ENCODE peak calls at places on chromosomes 3 and 15, in ten cellular contexts. One of them, this sample, is unnamed.

GRCh38 chr3:8557298-8557697 is 55.7 kb downstream of the LMCD1 start:
- DNase-seq in NCI-H1092 treated with DMSO at 0.1 percent for 48 hours: no peak
- DNase-seq in NCI-H1694 treated with DMSO at 0.1 percent for 48 hours: no peak
- DNase-seq in activated naive CD4-positive, alpha-beta T cell: no peak
- DNase-seq in right lobe of liver: no peak
- DNase-seq in stimulated activated CD4-positive, alpha-beta T cell treated with anti-CD3 and anti-CD28 coated beads, Interleukin-15, amount 100 ng/mL, for 1 hour: no peak
- DNase-seq in HS-27A: no peak
- DNase-seq in cardiac fibroblast: peak
- DNase-seq in nucleus accumbens: no peak
- DNase-seq in NCI-H187: no peak
- DNase-seq in this sample: no peak

GRCh38 chr3:52429031-52429430 is 15.9 kb downstream of the SEMA3G start:
- DNase-seq in HS-27A: no peak
- DNase-seq in NCI-H1092 treated with DMSO at 0.1 percent for 48 hours: no peak
- DNase-seq in right lobe of liver: no peak
- DNase-seq in NCI-H1694 treated with DMSO at 0.1 percent for 48 hours: no peak
- DNase-seq in nucleus accumbens: no peak
- DNase-seq in activated naive CD4-positive, alpha-beta T cell: no peak
- DNase-seq in cardiac fibroblast: no peak
- DNase-seq in NCI-H187: no peak
- DNase-seq in stimulated activated CD4-positive, alpha-beta T cell treated with anti-CD3 and anti-CD28 coated beads, Interleukin-15, amount 100 ng/mL, for 1 hour: no peak
- DNase-seq in this sample: no peak

GRCh38 chr15:77838595-77838994 is 205.9 kb upstream of the LINGO1 start:
- DNase-seq in NCI-H1694 treated with DMSO at 0.1 percent for 48 hours: no peak
- DNase-seq in cardiac fibroblast: no peak
- DNase-seq in HS-27A: no peak
- DNase-seq in NCI-H187: no peak
- DNase-seq in stimulated activated CD4-positive, alpha-beta T cell treated with anti-CD3 and anti-CD28 coated beads, Interleukin-15, amount 100 ng/mL, for 1 hour: no peak
- DNase-seq in NCI-H1092 treated with DMSO at 0.1 percent for 48 hours: no peak
- DNase-seq in right lobe of liver: no peak
- DNase-seq in activated naive CD4-positive, alpha-beta T cell: no peak
- DNase-seq in nucleus accumbens: no peak
- DNase-seq in this sample: no peak

GRCh38 chr3:113773381-113773780 is 26.5 kb downstream of the ATP6V1A start:
- DNase-seq in nucleus accumbens: no peak
- DNase-seq in NCI-H187: no peak
- DNase-seq in cardiac fibroblast: peak
- DNase-seq in right lobe of liver: no peak
- DNase-seq in NCI-H1092 treated with DMSO at 0.1 percent for 48 hours: no peak
- DNase-seq in stimulated activated CD4-positive, alpha-beta T cell treated with anti-CD3 and anti-CD28 coated beads, Interleukin-15, amount 100 ng/mL, for 1 hour: no peak
- DNase-seq in NCI-H1694 treated with DMSO at 0.1 percent for 48 hours: no peak
- DNase-seq in activated naive CD4-positive, alpha-beta T cell: no peak
- DNase-seq in HS-27A: no peak
- DNase-seq in this sample: no peak

GRCh38 chr3:57080171-57080570 is 19.7 kb downstream of the SPATA12 start:
- DNase-seq in HS-27A: no peak
- DNase-seq in cardiac fibroblast: no peak
- DNase-seq in right lobe of liver: no peak
- DNase-seq in NCI-H187: no peak
- DNase-seq in stimulated activated CD4-positive, alpha-beta T cell treated with anti-CD3 and anti-CD28 coated beads, Interleukin-15, amount 100 ng/mL, for 1 hour: no peak
- DNase-seq in activated naive CD4-positive, alpha-beta T cell: no peak
- DNase-seq in NCI-H1694 treated with DMSO at 0.1 percent for 48 hours: no peak
- DNase-seq in NCI-H1092 treated with DMSO at 0.1 percent for 48 hours: no peak
- DNase-seq in nucleus accumbens: no peak
- DNase-seq in this sample: no peak

GRCh38 chr3:2098398-2099027 is at the start of gene CNTN4:
- DNase-seq in HS-27A: no peak
- DNase-seq in cardiac fibroblast: peak
- DNase-seq in NCI-H1694 treated with DMSO at 0.1 percent for 48 hours: peak
- DNase-seq in NCI-H187: peak
- DNase-seq in NCI-H1092 treated with DMSO at 0.1 percent for 48 hours: peak
- DNase-seq in nucleus accumbens: peak
- DNase-seq in right lobe of liver: peak
- DNase-seq in activated naive CD4-positive, alpha-beta T cell: no peak
- DNase-seq in stimulated activated CD4-positive, alpha-beta T cell treated with anti-CD3 and anti-CD28 coated beads, Interleukin-15, amount 100 ng/mL, for 1 hour: peak
- DNase-seq in this sample: peak

GRCh38 chr3:159069076-159069475 is 267.2 kb downstream of the MFSD1 start:
- DNase-seq in stimulated activated CD4-positive, alpha-beta T cell treated with anti-CD3 and anti-CD28 coated beads, Interleukin-15, amount 100 ng/mL, for 1 hour: no peak
- DNase-seq in cardiac fibroblast: no peak
- DNase-seq in HS-27A: no peak
- DNase-seq in NCI-H1092 treated with DMSO at 0.1 percent for 48 hours: no peak
- DNase-seq in activated naive CD4-positive, alpha-beta T cell: no peak
- DNase-seq in nucleus accumbens: no peak
- DNase-seq in NCI-H1694 treated with DMSO at 0.1 percent for 48 hours: no peak
- DNase-seq in right lobe of liver: no peak
- DNase-seq in NCI-H187: no peak
- DNase-seq in this sample: peak

GRCh38 chr3:50164056-50164455 is 8.9 kb downstream of the SEMA3F start:
- DNase-seq in NCI-H187: no peak
- DNase-seq in activated naive CD4-positive, alpha-beta T cell: no peak
- DNase-seq in right lobe of liver: no peak
- DNase-seq in NCI-H1694 treated with DMSO at 0.1 percent for 48 hours: no peak
- DNase-seq in HS-27A: peak
- DNase-seq in cardiac fibroblast: peak
- DNase-seq in stimulated activated CD4-positive, alpha-beta T cell treated with anti-CD3 and anti-CD28 coated beads, Interleukin-15, amount 100 ng/mL, for 1 hour: no peak
- DNase-seq in nucleus accumbens: peak
- DNase-seq in NCI-H1092 treated with DMSO at 0.1 percent for 48 hours: no peak
- DNase-seq in this sample: no peak

GRCh38 chr3:38960953-38961622 is 90.7 kb downstream of the SCN11A start:
- DNase-seq in nucleus accumbens: no peak
- DNase-seq in stimulated activated CD4-positive, alpha-beta T cell treated with anti-CD3 and anti-CD28 coated beads, Interleukin-15, amount 100 ng/mL, for 1 hour: no peak
- DNase-seq in right lobe of liver: peak
- DNase-seq in HS-27A: no peak
- DNase-seq in NCI-H1694 treated with DMSO at 0.1 percent for 48 hours: no peak
- DNase-seq in cardiac fibroblast: peak
- DNase-seq in activated naive CD4-positive, alpha-beta T cell: no peak
- DNase-seq in NCI-H1092 treated with DMSO at 0.1 percent for 48 hours: peak
- DNase-seq in NCI-H187: no peak
- DNase-seq in this sample: peak

GRCh38 chr15:66633346-66633745 is 67.5 kb upstream of the LCTL start:
- DNase-seq in NCI-H1694 treated with DMSO at 0.1 percent for 48 hours: no peak
- DNase-seq in HS-27A: no peak
- DNase-seq in nucleus accumbens: no peak
- DNase-seq in right lobe of liver: no peak
- DNase-seq in cardiac fibroblast: no peak
- DNase-seq in NCI-H1092 treated with DMSO at 0.1 percent for 48 hours: no peak
- DNase-seq in stimulated activated CD4-positive, alpha-beta T cell treated with anti-CD3 and anti-CD28 coated beads, Interleukin-15, amount 100 ng/mL, for 1 hour: no peak
- DNase-seq in NCI-H187: no peak
- DNase-seq in activated naive CD4-positive, alpha-beta T cell: no peak
- DNase-seq in this sample: no peak

GRCh38 chr3:56725175-56725574 is 42.1 kb upstream of the TASOR start:
- DNase-seq in nucleus accumbens: no peak
- DNase-seq in NCI-H187: no peak
- DNase-seq in right lobe of liver: no peak
- DNase-seq in cardiac fibroblast: no peak
- DNase-seq in NCI-H1092 treated with DMSO at 0.1 percent for 48 hours: no peak
- DNase-seq in NCI-H1694 treated with DMSO at 0.1 percent for 48 hours: no peak
- DNase-seq in activated naive CD4-positive, alpha-beta T cell: peak
- DNase-seq in stimulated activated CD4-positive, alpha-beta T cell treated with anti-CD3 and anti-CD28 coated beads, Interleukin-15, amount 100 ng/mL, for 1 hour: no peak
- DNase-seq in HS-27A: no peak
- DNase-seq in this sample: no peak

GRCh38 chr3:105828703-105829102 is 40.1 kb downstream of the CBLB start:
- DNase-seq in right lobe of liver: no peak
- DNase-seq in NCI-H187: no peak
- DNase-seq in HS-27A: no peak
- DNase-seq in stimulated activated CD4-positive, alpha-beta T cell treated with anti-CD3 and anti-CD28 coated beads, Interleukin-15, amount 100 ng/mL, for 1 hour: no peak
- DNase-seq in activated naive CD4-positive, alpha-beta T cell: no peak
- DNase-seq in NCI-H1092 treated with DMSO at 0.1 percent for 48 hours: no peak
- DNase-seq in cardiac fibroblast: no peak
- DNase-seq in nucleus accumbens: no peak
- DNase-seq in NCI-H1694 treated with DMSO at 0.1 percent for 48 hours: no peak
- DNase-seq in this sample: no peak

GRCh38 chr3:129583289-129583688 is 23.2 kb downstream of the PLXND1 start:
- DNase-seq in activated naive CD4-positive, alpha-beta T cell: no peak
- DNase-seq in HS-27A: no peak
- DNase-seq in NCI-H1694 treated with DMSO at 0.1 percent for 48 hours: no peak
- DNase-seq in NCI-H1092 treated with DMSO at 0.1 percent for 48 hours: no peak
- DNase-seq in stimulated activated CD4-positive, alpha-beta T cell treated with anti-CD3 and anti-CD28 coated beads, Interleukin-15, amount 100 ng/mL, for 1 hour: no peak
- DNase-seq in NCI-H187: no peak
- DNase-seq in nucleus accumbens: no peak
- DNase-seq in cardiac fibroblast: no peak
- DNase-seq in right lobe of liver: no peak
- DNase-seq in this sample: no peak

GRCh38 chr3:172221550-172221949 is 182.2 kb downstream of the FNDC3B start:
- DNase-seq in HS-27A: peak
- DNase-seq in NCI-H1694 treated with DMSO at 0.1 percent for 48 hours: no peak
- DNase-seq in NCI-H1092 treated with DMSO at 0.1 percent for 48 hours: no peak
- DNase-seq in stimulated activated CD4-positive, alpha-beta T cell treated with anti-CD3 and anti-CD28 coated beads, Interleukin-15, amount 100 ng/mL, for 1 hour: no peak
- DNase-seq in activated naive CD4-positive, alpha-beta T cell: no peak
- DNase-seq in right lobe of liver: no peak
- DNase-seq in nucleus accumbens: no peak
- DNase-seq in NCI-H187: no peak
- DNase-seq in cardiac fibroblast: peak
- DNase-seq in this sample: no peak

GRCh38 chr3:149280950-149281349 is 52.5 kb downstream of the TM4SF18 start:
- DNase-seq in NCI-H1694 treated with DMSO at 0.1 percent for 48 hours: no peak
- DNase-seq in HS-27A: no peak
- DNase-seq in right lobe of liver: no peak
- DNase-seq in NCI-H187: no peak
- DNase-seq in nucleus accumbens: no peak
- DNase-seq in activated naive CD4-positive, alpha-beta T cell: no peak
- DNase-seq in NCI-H1092 treated with DMSO at 0.1 percent for 48 hours: no peak
- DNase-seq in stimulated activated CD4-positive, alpha-beta T cell treated with anti-CD3 and anti-CD28 coated beads, Interleukin-15, amount 100 ng/mL, for 1 hour: no peak
- DNase-seq in cardiac fibroblast: no peak
- DNase-seq in this sample: no peak

GRCh38 chr3:79344876-79345871 is 422.6 kb downstream of the ROBO1 start:
- DNase-seq in stimulated activated CD4-positive, alpha-beta T cell treated with anti-CD3 and anti-CD28 coated beads, Interleukin-15, amount 100 ng/mL, for 1 hour: no peak
- DNase-seq in NCI-H1694 treated with DMSO at 0.1 percent for 48 hours: no peak
- DNase-seq in NCI-H1092 treated with DMSO at 0.1 percent for 48 hours: no peak
- DNase-seq in right lobe of liver: no peak
- DNase-seq in cardiac fibroblast: no peak
- DNase-seq in HS-27A: no peak
- DNase-seq in NCI-H187: no peak
- DNase-seq in nucleus accumbens: no peak
- DNase-seq in activated naive CD4-positive, alpha-beta T cell: no peak
- DNase-seq in this sample: no peak

GRCh38 chr15:74326759-74327158 is 40.7 kb downstream of the CYP11A1 start:
- DNase-seq in cardiac fibroblast: peak
- DNase-seq in right lobe of liver: no peak
- DNase-seq in stimulated activated CD4-positive, alpha-beta T cell treated with anti-CD3 and anti-CD28 coated beads, Interleukin-15, amount 100 ng/mL, for 1 hour: no peak
- DNase-seq in nucleus accumbens: no peak
- DNase-seq in NCI-H187: no peak
- DNase-seq in NCI-H1694 treated with DMSO at 0.1 percent for 48 hours: no peak
- DNase-seq in activated naive CD4-positive, alpha-beta T cell: no peak
- DNase-seq in HS-27A: no peak
- DNase-seq in NCI-H1092 treated with DMSO at 0.1 percent for 48 hours: no peak
- DNase-seq in this sample: no peak

GRCh38 chr3:146160233-146160963 is 586 bp downstream of the PLOD2 start:
- DNase-seq in stimulated activated CD4-positive, alpha-beta T cell treated with anti-CD3 and anti-CD28 coated beads, Interleukin-15, amount 100 ng/mL, for 1 hour: no peak
- DNase-seq in nucleus accumbens: peak
- DNase-seq in right lobe of liver: peak
- DNase-seq in NCI-H187: no peak
- DNase-seq in activated naive CD4-positive, alpha-beta T cell: no peak
- DNase-seq in NCI-H1694 treated with DMSO at 0.1 percent for 48 hours: peak
- DNase-seq in NCI-H1092 treated with DMSO at 0.1 percent for 48 hours: peak
- DNase-seq in cardiac fibroblast: peak
- DNase-seq in HS-27A: no peak
- DNase-seq in this sample: peak

GRCh38 chr3:158672293-158673176 is at the start of gene LXN:
- DNase-seq in right lobe of liver: peak
- DNase-seq in NCI-H1092 treated with DMSO at 0.1 percent for 48 hours: no peak
- DNase-seq in nucleus accumbens: peak
- DNase-seq in NCI-H187: no peak
- DNase-seq in NCI-H1694 treated with DMSO at 0.1 percent for 48 hours: no peak
- DNase-seq in stimulated activated CD4-positive, alpha-beta T cell treated with anti-CD3 and anti-CD28 coated beads, Interleukin-15, amount 100 ng/mL, for 1 hour: peak
- DNase-seq in activated naive CD4-positive, alpha-beta T cell: peak
- DNase-seq in cardiac fibroblast: peak
- DNase-seq in HS-27A: no peak
- DNase-seq in this sample: peak

GRCh38 chr3:146861262-146861661 is 256.1 kb upstream of the PLSCR5 start:
- DNase-seq in right lobe of liver: no peak
- DNase-seq in cardiac fibroblast: no peak
- DNase-seq in NCI-H1092 treated with DMSO at 0.1 percent for 48 hours: no peak
- DNase-seq in nucleus accumbens: no peak
- DNase-seq in stimulated activated CD4-positive, alpha-beta T cell treated with anti-CD3 and anti-CD28 coated beads, Interleukin-15, amount 100 ng/mL, for 1 hour: no peak
- DNase-seq in HS-27A: no peak
- DNase-seq in NCI-H1694 treated with DMSO at 0.1 percent for 48 hours: no peak
- DNase-seq in activated naive CD4-positive, alpha-beta T cell: no peak
- DNase-seq in NCI-H187: no peak
- DNase-seq in this sample: no peak

GRCh38 chr3:194140520-194141414 is 4.8 kb downstream of the HES1 start:
- DNase-seq in NCI-H1092 treated with DMSO at 0.1 percent for 48 hours: peak
- DNase-seq in HS-27A: no peak
- DNase-seq in nucleus accumbens: peak
- DNase-seq in right lobe of liver: peak
- DNase-seq in NCI-H1694 treated with DMSO at 0.1 percent for 48 hours: no peak
- DNase-seq in stimulated activated CD4-positive, alpha-beta T cell treated with anti-CD3 and anti-CD28 coated beads, Interleukin-15, amount 100 ng/mL, for 1 hour: peak
- DNase-seq in NCI-H187: no peak
- DNase-seq in activated naive CD4-positive, alpha-beta T cell: peak
- DNase-seq in cardiac fibroblast: peak
- DNase-seq in this sample: peak

GRCh38 chr15:34360298-34360697 is 6.7 kb downstream of the LPCAT4 start:
- DNase-seq in activated naive CD4-positive, alpha-beta T cell: no peak
- DNase-seq in stimulated activated CD4-positive, alpha-beta T cell treated with anti-CD3 and anti-CD28 coated beads, Interleukin-15, amount 100 ng/mL, for 1 hour: no peak
- DNase-seq in right lobe of liver: no peak
- DNase-seq in cardiac fibroblast: no peak
- DNase-seq in NCI-H187: no peak
- DNase-seq in HS-27A: no peak
- DNase-seq in NCI-H1694 treated with DMSO at 0.1 percent for 48 hours: no peak
- DNase-seq in nucleus accumbens: no peak
- DNase-seq in NCI-H1092 treated with DMSO at 0.1 percent for 48 hours: no peak
- DNase-seq in this sample: no peak

GRCh38 chr3:148718982-148719862 is 21.5 kb downstream of the AGTR1 start:
- DNase-seq in activated naive CD4-positive, alpha-beta T cell: no peak
- DNase-seq in HS-27A: no peak
- DNase-seq in nucleus accumbens: no peak
- DNase-seq in NCI-H187: no peak
- DNase-seq in NCI-H1092 treated with DMSO at 0.1 percent for 48 hours: peak
- DNase-seq in stimulated activated CD4-positive, alpha-beta T cell treated with anti-CD3 and anti-CD28 coated beads, Interleukin-15, amount 100 ng/mL, for 1 hour: no peak
- DNase-seq in NCI-H1694 treated with DMSO at 0.1 percent for 48 hours: no peak
- DNase-seq in cardiac fibroblast: peak
- DNase-seq in right lobe of liver: no peak
- DNase-seq in this sample: no peak

GRCh38 chr3:196274585-196274984 is 12.9 kb downstream of the PCYT1A start:
- DNase-seq in nucleus accumbens: no peak
- DNase-seq in NCI-H1694 treated with DMSO at 0.1 percent for 48 hours: no peak
- DNase-seq in NCI-H1092 treated with DMSO at 0.1 percent for 48 hours: no peak
- DNase-seq in activated naive CD4-positive, alpha-beta T cell: peak
- DNase-seq in stimulated activated CD4-positive, alpha-beta T cell treated with anti-CD3 and anti-CD28 coated beads, Interleukin-15, amount 100 ng/mL, for 1 hour: no peak
- DNase-seq in right lobe of liver: no peak
- DNase-seq in HS-27A: no peak
- DNase-seq in cardiac fibroblast: no peak
- DNase-seq in NCI-H187: no peak
- DNase-seq in this sample: no peak

GRCh38 chr3:115858995-115859807 is 235.9 kb downstream of the GAP43 start:
- DNase-seq in nucleus accumbens: no peak
- DNase-seq in right lobe of liver: no peak
- DNase-seq in NCI-H187: no peak
- DNase-seq in activated naive CD4-positive, alpha-beta T cell: no peak
- DNase-seq in stimulated activated CD4-positive, alpha-beta T cell treated with anti-CD3 and anti-CD28 coated beads, Interleukin-15, amount 100 ng/mL, for 1 hour: no peak
- DNase-seq in HS-27A: no peak
- DNase-seq in NCI-H1694 treated with DMSO at 0.1 percent for 48 hours: no peak
- DNase-seq in cardiac fibroblast: no peak
- DNase-seq in NCI-H1092 treated with DMSO at 0.1 percent for 48 hours: no peak
- DNase-seq in this sample: no peak

GRCh38 chr15:75620776-75621536 is 4.6 kb downstream of the SNUPN start:
- DNase-seq in cardiac fibroblast: peak
- DNase-seq in NCI-H1092 treated with DMSO at 0.1 percent for 48 hours: no peak
- DNase-seq in stimulated activated CD4-positive, alpha-beta T cell treated with anti-CD3 and anti-CD28 coated beads, Interleukin-15, amount 100 ng/mL, for 1 hour: no peak
- DNase-seq in NCI-H1694 treated with DMSO at 0.1 percent for 48 hours: no peak
- DNase-seq in HS-27A: peak
- DNase-seq in nucleus accumbens: no peak
- DNase-seq in right lobe of liver: no peak
- DNase-seq in activated naive CD4-positive, alpha-beta T cell: no peak
- DNase-seq in NCI-H187: no peak
- DNase-seq in this sample: peak

GRCh38 chr3:72533584-72534473 is 314.4 kb downstream of the SHQ1 start:
- DNase-seq in activated naive CD4-positive, alpha-beta T cell: no peak
- DNase-seq in HS-27A: no peak
- DNase-seq in cardiac fibroblast: no peak
- DNase-seq in NCI-H187: no peak
- DNase-seq in NCI-H1092 treated with DMSO at 0.1 percent for 48 hours: no peak
- DNase-seq in stimulated activated CD4-positive, alpha-beta T cell treated with anti-CD3 and anti-CD28 coated beads, Interleukin-15, amount 100 ng/mL, for 1 hour: no peak
- DNase-seq in nucleus accumbens: no peak
- DNase-seq in right lobe of liver: no peak
- DNase-seq in NCI-H1694 treated with DMSO at 0.1 percent for 48 hours: no peak
- DNase-seq in this sample: no peak

GRCh38 chr3:185954366-185954723 is 16.5 kb upstream of the TRA2B start:
- DNase-seq in activated naive CD4-positive, alpha-beta T cell: no peak
- DNase-seq in HS-27A: no peak
- DNase-seq in NCI-H1694 treated with DMSO at 0.1 percent for 48 hours: no peak
- DNase-seq in nucleus accumbens: no peak
- DNase-seq in stimulated activated CD4-positive, alpha-beta T cell treated with anti-CD3 and anti-CD28 coated beads, Interleukin-15, amount 100 ng/mL, for 1 hour: no peak
- DNase-seq in NCI-H187: no peak
- DNase-seq in cardiac fibroblast: no peak
- DNase-seq in right lobe of liver: no peak
- DNase-seq in NCI-H1092 treated with DMSO at 0.1 percent for 48 hours: no peak
- DNase-seq in this sample: no peak